ENCODE peak calls at places on chromosomes 2 and 18, in four cellular contexts. One of them, this sample, is unnamed.

GRCh38 chr2:96164459-96165184 is 19.4 kb upstream of the DUSP2 start:
- DNase-seq in RWPE1: no peak
- DNase-seq in coronary artery: no peak
- DNase-seq in foreskin fibroblast: no peak
- DNase-seq in this sample: no peak

GRCh38 chr2:98467082-98467536 is 22.5 kb downstream of the INPP4A start:
- DNase-seq in coronary artery: no peak
- DNase-seq in foreskin fibroblast: no peak
- DNase-seq in RWPE1: no peak
- DNase-seq in this sample: no peak

GRCh38 chr2:99899058-99899855 is 243.1 kb downstream of the AFF3 start:
- DNase-seq in coronary artery: no peak
- DNase-seq in foreskin fibroblast: no peak
- DNase-seq in RWPE1: no peak
- DNase-seq in this sample: no peak

GRCh38 chr2:201357216-201357615 is at the start of gene FLACC1:
- DNase-seq in RWPE1: peak
- DNase-seq in coronary artery: no peak
- DNase-seq in foreskin fibroblast: no peak
- DNase-seq in this sample: peak

GRCh38 chr2:102076512-102076911 is 66.0 kb upstream of the IL1R1 start:
- DNase-seq in RWPE1: no peak
- DNase-seq in coronary artery: no peak
- DNase-seq in foreskin fibroblast: no peak
- DNase-seq in this sample: no peak

GRCh38 chr18:57863706-57864105 is 60.6 kb upstream of the ATP8B1 start:
- DNase-seq in RWPE1: no peak
- DNase-seq in foreskin fibroblast: no peak
- DNase-seq in coronary artery: no peak
- DNase-seq in this sample: no peak

GRCh38 chr2:239054921-239055320 is 207.0 kb downstream of the TWIST2 start:
- DNase-seq in RWPE1: no peak
- DNase-seq in foreskin fibroblast: no peak
- DNase-seq in coronary artery: no peak
- DNase-seq in this sample: no peak

GRCh38 chr2:35199298-35199697 is 1156.3 kb upstream of the CRIM1 start:
- DNase-seq in RWPE1: no peak
- DNase-seq in foreskin fibroblast: no peak
- DNase-seq in coronary artery: no peak
- DNase-seq in this sample: no peak

GRCh38 chr2:43343573-43344304 is 117.3 kb upstream of the ZFP36L2 start:
- DNase-seq in coronary artery: peak
- DNase-seq in foreskin fibroblast: peak
- DNase-seq in RWPE1: no peak
- DNase-seq in this sample: peak

GRCh38 chr2:12286347-12286746 is 430.4 kb upstream of the TRIB2 start:
- DNase-seq in RWPE1: no peak
- DNase-seq in coronary artery: no peak
- DNase-seq in foreskin fibroblast: no peak
- DNase-seq in this sample: no peak

GRCh38 chr2:232457121-232458011 is 1.4 kb downstream of the ALPI start:
- DNase-seq in coronary artery: peak
- DNase-seq in RWPE1: no peak
- DNase-seq in foreskin fibroblast: no peak
- DNase-seq in this sample: no peak

GRCh38 chr2:163345795-163346573 is 389.8 kb downstream of the FIGN start:
- DNase-seq in foreskin fibroblast: peak
- DNase-seq in coronary artery: no peak
- DNase-seq in RWPE1: peak
- DNase-seq in this sample: no peak

GRCh38 chr2:85485815-85486214 is 53.2 kb upstream of the MAT2A start:
- DNase-seq in RWPE1: no peak
- DNase-seq in coronary artery: no peak
- DNase-seq in foreskin fibroblast: no peak
- DNase-seq in this sample: no peak

GRCh38 chr2:121529439-121530209 is 1.1 kb upstream of the RNU4ATAC start:
- DNase-seq in RWPE1: peak
- DNase-seq in foreskin fibroblast: peak
- DNase-seq in coronary artery: no peak
- DNase-seq in this sample: peak

GRCh38 chr2:160220545-160221009 is 20.5 kb upstream of the ITGB6 start:
- DNase-seq in RWPE1: peak
- DNase-seq in coronary artery: no peak
- DNase-seq in foreskin fibroblast: no peak
- DNase-seq in this sample: no peak

GRCh38 chr2:239077260-239077659 is 229.4 kb downstream of the TWIST2 start:
- DNase-seq in RWPE1: no peak
- DNase-seq in coronary artery: no peak
- DNase-seq in foreskin fibroblast: no peak
- DNase-seq in this sample: no peak

GRCh38 chr2:226903179-226903578 is 67.3 kb downstream of the RHBDD1 start:
- DNase-seq in coronary artery: no peak
- DNase-seq in RWPE1: peak
- DNase-seq in foreskin fibroblast: peak
- DNase-seq in this sample: peak

GRCh38 chr2:222569826-222570225 is 86.1 kb downstream of the FARSB start:
- DNase-seq in foreskin fibroblast: peak
- DNase-seq in coronary artery: no peak
- DNase-seq in RWPE1: no peak
- DNase-seq in this sample: peak

GRCh38 chr18:79852561-79853302 is 55.0 kb downstream of the KCNG2 start:
- DNase-seq in foreskin fibroblast: no peak
- DNase-seq in coronary artery: peak
- DNase-seq in RWPE1: no peak
- DNase-seq in this sample: no peak

GRCh38 chr2:42931147-42931817 is 138.9 kb upstream of the HAAO start:
- DNase-seq in RWPE1: no peak
- DNase-seq in coronary artery: no peak
- DNase-seq in foreskin fibroblast: no peak
- DNase-seq in this sample: no peak

GRCh38 chr2:105598404-105598803 is 146.3 kb upstream of the NCK2 start:
- DNase-seq in foreskin fibroblast: no peak
- DNase-seq in RWPE1: no peak
- DNase-seq in coronary artery: no peak
- DNase-seq in this sample: no peak

GRCh38 chr2:171432969-171433762 is 624 bp downstream of the METTL8 start:
- DNase-seq in foreskin fibroblast: no peak
- DNase-seq in coronary artery: no peak
- DNase-seq in RWPE1: peak
- DNase-seq in this sample: no peak

GRCh38 chr2:23649819-23650218 is 264.8 kb downstream of the KLHL29 start:
- DNase-seq in coronary artery: no peak
- DNase-seq in RWPE1: no peak
- DNase-seq in foreskin fibroblast: no peak
- DNase-seq in this sample: no peak

GRCh38 chr2:69032336-69032735 is 19.4 kb downstream of the ANTXR1 start:
- DNase-seq in foreskin fibroblast: no peak
- DNase-seq in RWPE1: no peak
- DNase-seq in coronary artery: no peak
- DNase-seq in this sample: no peak

GRCh38 chr18:46433121-46433826 is 223.7 kb downstream of the LOXHD1 start:
- DNase-seq in foreskin fibroblast: no peak
- DNase-seq in coronary artery: no peak
- DNase-seq in RWPE1: no peak
- DNase-seq in this sample: no peak

GRCh38 chr2:173544621-173545363 is 190.1 kb downstream of the CDCA7 start:
- DNase-seq in coronary artery: no peak
- DNase-seq in RWPE1: no peak
- DNase-seq in foreskin fibroblast: no peak
- DNase-seq in this sample: no peak

GRCh38 chr2:218679119-218679518 is 7.2 kb downstream of the STK36 start:
- DNase-seq in RWPE1: no peak
- DNase-seq in coronary artery: no peak
- DNase-seq in foreskin fibroblast: no peak
- DNase-seq in this sample: no peak

GRCh38 chr2:15627842-15628684 is 36.4 kb downstream of the DDX1 start:
- DNase-seq in coronary artery: no peak
- DNase-seq in RWPE1: no peak
- DNase-seq in foreskin fibroblast: no peak
- DNase-seq in this sample: no peak

GRCh38 chr2:54557601-54558187 is 101.6 kb downstream of the SPTBN1 start:
- DNase-seq in RWPE1: peak
- DNase-seq in coronary artery: no peak
- DNase-seq in foreskin fibroblast: no peak
- DNase-seq in this sample: no peak

GRCh38 chr2:31302940-31303563 is 69.1 kb downstream of the EHD3 start:
- DNase-seq in coronary artery: no peak
- DNase-seq in RWPE1: no peak
- DNase-seq in foreskin fibroblast: no peak
- DNase-seq in this sample: no peak

GRCh38 chr2:63403820-63404219 is 184.5 kb downstream of the WDPCP start:
- DNase-seq in RWPE1: no peak
- DNase-seq in coronary artery: no peak
- DNase-seq in foreskin fibroblast: no peak
- DNase-seq in this sample: no peak

GRCh38 chr2:160696061-160696452 is 202.4 kb upstream of the RBMS1 start:
- DNase-seq in coronary artery: no peak
- DNase-seq in RWPE1: no peak
- DNase-seq in foreskin fibroblast: no peak
- DNase-seq in this sample: no peak

GRCh38 chr2:185473838-185474237 is 264.8 kb upstream of the FSIP2 start:
- DNase-seq in coronary artery: no peak
- DNase-seq in RWPE1: no peak
- DNase-seq in foreskin fibroblast: no peak
- DNase-seq in this sample: no peak

GRCh38 chr18:76593838-76594237 is 98.8 kb upstream of the ZNF516 start:
- DNase-seq in foreskin fibroblast: no peak
- DNase-seq in RWPE1: no peak
- DNase-seq in coronary artery: no peak
- DNase-seq in this sample: no peak

GRCh38 chr2:235917506-235917905 is 250.7 kb downstream of the GBX2 start:
- DNase-seq in RWPE1: no peak
- DNase-seq in coronary artery: no peak
- DNase-seq in foreskin fibroblast: no peak
- DNase-seq in this sample: no peak